ENCODE peak calls at places on chromosomes 1 and 21, in four cellular contexts. One of them, this sample, is unnamed.
A peak's percentile ranks its signal among the peaks of the same experiment; 100 is the strongest.

GRCh38 chr1:218525451-218526197 is 180.5 kb downstream of the TGFB2 start:
- DNase-seq in H9: no peak
- DNase-seq in hepatocyte: no peak
- DNase-seq in mammary epithelial cell: no peak
- DNase-seq in this sample: no peak

GRCh38 chr1:31413405-31414005 is 492 bp downstream of the SERINC2 start:
- DNase-seq in mammary epithelial cell: peak; percentile 53
- DNase-seq in hepatocyte: peak; percentile 85
- DNase-seq in H9: no peak
- DNase-seq in this sample: no peak

GRCh38 chr1:6094246-6094645 is 48.6 kb downstream of the KCNAB2 start:
- DNase-seq in H9: no peak
- DNase-seq in hepatocyte: no peak
- DNase-seq in mammary epithelial cell: no peak
- DNase-seq in this sample: no peak

GRCh38 chr1:147822292-147822691 is 61.9 kb upstream of the GJA5 start:
- DNase-seq in H9: no peak
- DNase-seq in mammary epithelial cell: no peak
- DNase-seq in hepatocyte: peak; percentile 11
- DNase-seq in this sample: no peak

GRCh38 chr1:170676628-170677027 is 12.7 kb downstream of the PRRX1 start:
- DNase-seq in mammary epithelial cell: no peak
- DNase-seq in H9: no peak
- DNase-seq in hepatocyte: no peak
- DNase-seq in this sample: no peak

GRCh38 chr21:36209626-36210171 is 53.1 kb downstream of the DOP1B start:
- DNase-seq in mammary epithelial cell: peak; percentile 73
- DNase-seq in hepatocyte: peak; percentile 72
- DNase-seq in H9: peak; percentile 78
- DNase-seq in this sample: peak; percentile 61

GRCh38 chr21:43892984-43893535 is 28.0 kb downstream of the AGPAT3 start:
- DNase-seq in mammary epithelial cell: no peak
- DNase-seq in hepatocyte: no peak
- DNase-seq in H9: no peak
- DNase-seq in this sample: no peak

GRCh38 chr1:244330318-244330625 is 121.4 kb downstream of the ADSS2 start:
- DNase-seq in H9: peak; percentile 15
- DNase-seq in mammary epithelial cell: no peak
- DNase-seq in hepatocyte: no peak
- DNase-seq in this sample: no peak

GRCh38 chr1:221783936-221784335 is 42.0 kb upstream of the DUSP10 start:
- DNase-seq in H9: no peak
- DNase-seq in hepatocyte: no peak
- DNase-seq in mammary epithelial cell: no peak
- DNase-seq in this sample: no peak

GRCh38 chr1:225596736-225597135 is 56.2 kb downstream of the ENAH start:
- DNase-seq in mammary epithelial cell: no peak
- DNase-seq in hepatocyte: no peak
- DNase-seq in H9: no peak
- DNase-seq in this sample: no peak
- H4K20me1 ChIP-seq in mammary epithelial cell: no peaks in the 10 kb centered on the region
- H4K20me1 ChIP-seq in hepatocyte: peaks cover 18% of the 10 kb centered on the region
- H4K20me1 ChIP-seq in H9: no peaks in the 10 kb centered on the region
- H4K20me1 ChIP-seq in this sample: no peaks in the 10 kb centered on the region

GRCh38 chr1:84168783-84169182 is 24.7 kb downstream of the PRKACB start:
- DNase-seq in mammary epithelial cell: no peak
- DNase-seq in H9: no peak
- DNase-seq in hepatocyte: no peak
- DNase-seq in this sample: no peak
- H4K20me1 ChIP-seq in mammary epithelial cell: no peaks in the 10 kb centered on the region
- H4K20me1 ChIP-seq in H9: no peaks in the 10 kb centered on the region
- H4K20me1 ChIP-seq in hepatocyte: no peaks in the 10 kb centered on the region
- H4K20me1 ChIP-seq in this sample: no peaks in the 10 kb centered on the region

DNA sequence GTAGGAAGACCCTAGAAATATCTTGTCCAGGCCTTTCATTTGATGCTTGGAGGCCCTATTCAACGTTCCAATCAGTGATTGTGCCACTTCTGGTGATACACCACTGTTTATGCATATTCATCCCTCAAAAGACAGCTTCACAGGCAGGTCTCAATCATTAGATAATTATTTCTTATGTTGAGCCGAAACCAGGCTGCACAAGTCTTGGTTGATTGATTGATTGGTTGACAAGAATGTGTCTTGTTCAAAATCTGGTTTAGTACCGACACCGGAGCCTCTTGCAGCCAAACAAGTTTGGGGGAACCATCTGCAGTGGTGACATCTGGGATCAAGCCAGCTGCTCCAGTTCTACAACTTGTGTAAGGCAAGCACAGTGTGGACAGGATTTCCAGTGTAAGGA is 20.1 kb downstream of the C8A start:
- DNase-seq in mammary epithelial cell: no peak
- DNase-seq in H9: no peak
- DNase-seq in hepatocyte: no peak
- DNase-seq in this sample: no peak
- H4K20me1 ChIP-seq in mammary epithelial cell: no peaks in the 10 kb centered on the region
- H4K20me1 ChIP-seq in H9: no peaks in the 10 kb centered on the region
- H4K20me1 ChIP-seq in hepatocyte: no peaks in the 10 kb centered on the region
- H4K20me1 ChIP-seq in this sample: no peaks in the 10 kb centered on the region

GRCh38 chr21:31666445-31667010 is 7.0 kb downstream of the SOD1 start:
- DNase-seq in mammary epithelial cell: no peak
- DNase-seq in hepatocyte: no peak
- DNase-seq in H9: no peak
- DNase-seq in this sample: no peak
- H4K20me1 ChIP-seq in mammary epithelial cell: no peaks in the 10 kb centered on the region
- H4K20me1 ChIP-seq in hepatocyte: peaks cover 19% of the 10 kb centered on the region
- H4K20me1 ChIP-seq in H9: no peaks in the 10 kb centered on the region
- H4K20me1 ChIP-seq in this sample: no peaks in the 10 kb centered on the region

DNA sequence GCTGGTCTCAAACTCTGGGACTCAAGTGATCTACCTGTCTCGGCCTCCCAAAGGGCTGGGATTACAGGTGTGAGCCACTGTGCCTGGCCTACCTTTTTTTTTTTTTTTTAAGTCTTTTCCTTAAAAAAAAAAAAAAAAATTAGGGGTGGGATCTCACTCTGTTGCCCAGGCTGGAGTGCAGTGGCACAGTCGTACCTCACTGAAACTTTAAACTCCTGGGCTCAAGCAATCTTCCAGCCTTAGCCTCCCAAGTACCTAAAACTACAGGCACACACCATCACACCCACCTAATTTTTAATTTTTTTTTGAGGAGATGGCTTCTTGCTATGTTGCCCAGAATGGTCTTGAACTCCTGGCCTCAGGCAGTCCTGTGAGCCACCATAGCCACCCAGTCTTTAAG is 38.5 kb downstream of the RNF2 start:
- DNase-seq in hepatocyte: no peak
- DNase-seq in mammary epithelial cell: no peak
- DNase-seq in H9: no peak
- DNase-seq in this sample: no peak
- H4K20me1 ChIP-seq in hepatocyte: peaks cover 2% of the 10 kb centered on the region
- H4K20me1 ChIP-seq in mammary epithelial cell: no peaks in the 10 kb centered on the region
- H4K20me1 ChIP-seq in H9: no peaks in the 10 kb centered on the region
- H4K20me1 ChIP-seq in this sample: no peaks in the 10 kb centered on the region

DNA sequence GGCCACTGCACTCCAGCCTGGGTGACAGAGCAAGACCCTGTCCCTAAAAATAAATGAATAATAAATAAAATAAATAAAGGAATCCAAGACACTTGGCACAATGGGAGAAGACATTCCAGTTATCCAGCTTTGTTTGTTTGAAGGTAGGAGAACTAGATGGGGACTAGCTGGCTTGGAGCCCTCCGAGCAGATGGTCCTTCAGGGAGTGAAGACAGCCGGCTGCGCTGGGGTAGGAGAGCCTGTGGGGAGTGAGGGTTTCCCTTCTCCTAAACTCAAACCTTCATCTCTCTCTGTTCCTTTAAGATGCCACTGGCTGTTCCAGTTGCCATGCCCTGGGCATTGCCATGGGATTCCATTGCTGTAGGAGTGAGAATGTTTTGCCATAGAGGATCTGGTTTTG is 120.6 kb downstream of the NAV1 start:
- DNase-seq in H9: no peak
- DNase-seq in hepatocyte: no peak
- DNase-seq in mammary epithelial cell: no peak
- DNase-seq in this sample: no peak
- H4K20me1 ChIP-seq in H9: no peaks in the 10 kb centered on the region
- H4K20me1 ChIP-seq in hepatocyte: no peaks in the 10 kb centered on the region
- H4K20me1 ChIP-seq in mammary epithelial cell: no peaks in the 10 kb centered on the region
- H4K20me1 ChIP-seq in this sample: peaks cover 3% of the 10 kb centered on the region

GRCh38 chr1:19438552-19439196 is 46.7 kb downstream of the CAPZB start:
- DNase-seq in hepatocyte: no peak
- DNase-seq in H9: no peak
- DNase-seq in mammary epithelial cell: peak; percentile 50
- DNase-seq in this sample: no peak
- H4K20me1 ChIP-seq in hepatocyte: peaks cover 40% of the 10 kb centered on the region
- H4K20me1 ChIP-seq in H9: peaks cover 2% of the 10 kb centered on the region
- H4K20me1 ChIP-seq in mammary epithelial cell: peaks cover 2% of the 10 kb centered on the region
- H4K20me1 ChIP-seq in this sample: peaks cover 51% of the 10 kb centered on the region

GRCh38 chr1:64955093-64956066 is 11.0 kb downstream of the JAK1 start:
- DNase-seq in hepatocyte: peak; percentile 22
- DNase-seq in H9: peak; percentile 41
- DNase-seq in mammary epithelial cell: no peak
- DNase-seq in this sample: no peak
- H4K20me1 ChIP-seq in hepatocyte: peaks cover 34% of the 10 kb centered on the region
- H4K20me1 ChIP-seq in H9: no peaks in the 10 kb centered on the region
- H4K20me1 ChIP-seq in mammary epithelial cell: no peaks in the 10 kb centered on the region
- H4K20me1 ChIP-seq in this sample: no peaks in the 10 kb centered on the region

GRCh38 chr21:35039595-35040291 is 9.4 kb downstream of the RUNX1 start:
- DNase-seq in hepatocyte: no peak
- DNase-seq in H9: no peak
- DNase-seq in mammary epithelial cell: no peak
- DNase-seq in this sample: no peak
- H4K20me1 ChIP-seq in hepatocyte: no peaks in the 10 kb centered on the region
- H4K20me1 ChIP-seq in H9: no peaks in the 10 kb centered on the region
- H4K20me1 ChIP-seq in mammary epithelial cell: no peaks in the 10 kb centered on the region
- H4K20me1 ChIP-seq in this sample: no peaks in the 10 kb centered on the region